ENCODE peak calls at places on chromosomes 12 and 14, in nine cellular contexts. Y, T, E, O, B, A, J, V and G are unnamed samples.
A peak's percentile ranks its signal among the peaks of the same experiment; 100 is the strongest.

GRCh38 chr14:63287661-63288483 is 30.9 kb downstream of the GPHB5 start:
- DNase-seq in Y (no peak), T (no peak), E (no peak), O (no peak), B (no peak), A (no peak), J (no peak), V (no peak), G (no peak)

GRCh38 chr14:50335389-50335788 is 23.3 kb downstream of the DMAC2L start:
- DNase-seq in Y (peak; percentile 89), T (peak; percentile 74), E (peak; percentile 82), O (no peak), B (peak; percentile 21), A (no peak), J (no peak), V (peak; percentile 59), G (no peak)

GRCh38 chr14:97943619-97944018 is 1146.4 kb downstream of the VRK1 start:
- DNase-seq in Y (no peak), T (no peak), E (no peak), O (no peak), B (no peak), A (no peak), J (no peak), V (no peak), G (no peak)

GRCh38 chr14:49879683-49880204 is 13.1 kb upstream of the ARF6 start:
- DNase-seq in Y (peak; percentile 63), T (no peak), E (peak; percentile 54), O (peak; percentile 63), B (no peak), A (no peak), J (no peak), V (no peak), G (peak; percentile 72)

GRCh38 chr12:118980407-118981014 is 830 bp upstream of the SRRM4 start:
- DNase-seq in Y (peak; percentile 82), T (no peak), E (no peak), O (no peak), B (no peak), A (no peak), J (no peak), V (peak; percentile 54), G (no peak)

GRCh38 chr14:39339003-39339402 is 93.2 kb downstream of the FBXO33 start:
- DNase-seq in Y (peak; percentile 76), T (no peak), E (no peak), O (no peak), B (no peak), A (no peak), J (no peak), V (no peak), G (no peak)

GRCh38 chr12:22530-23201 is 43.9 kb upstream of the IQSEC3 start:
- DNase-seq in Y (no peak), T (no peak), E (peak; percentile 6), O (no peak), B (no peak), A (peak; percentile 64), J (peak; percentile 60), V (no peak), G (peak; percentile 39)

GRCh38 chr12:52395761-52396434 is 10.2 kb downstream of the KRT82 start:
- DNase-seq in Y (peak; percentile 54), T (peak; percentile 62), E (peak; percentile 45), O (peak; percentile 57), B (no peak), A (no peak), J (peak; percentile 59), V (no peak), G (no peak)

GRCh38 chr12:55733021-55733555 is 4.3 kb upstream of the CD63 start:
- DNase-seq in Y (no peak), T (no peak), E (no peak), O (no peak), B (no peak), A (no peak), J (no peak), V (no peak), G (no peak)

GRCh38 chr12:20455001-20455706 is 86.8 kb downstream of the PDE3A start:
- DNase-seq in Y (no peak), T (no peak), E (no peak), O (no peak), B (no peak), A (no peak), J (no peak), V (no peak), G (no peak)

GRCh38 chr12:130074661-130075406 is 87.4 kb upstream of the FZD10 start:
- DNase-seq in Y (no peak), T (no peak), E (no peak), O (no peak), B (no peak), A (no peak), J (no peak), V (no peak), G (no peak)

GRCh38 chr12:130076752-130077151 is 85.5 kb upstream of the FZD10 start:
- DNase-seq in Y (no peak), T (no peak), E (no peak), O (no peak), B (no peak), A (no peak), J (no peak), V (no peak), G (no peak)

GRCh38 chr12:130075497-130076076 is 86.7 kb upstream of the FZD10 start:
- DNase-seq in Y (no peak), T (no peak), E (no peak), O (no peak), B (no peak), A (no peak), J (no peak), V (no peak), G (no peak)

GRCh38 chr12:130076126-130076525 is 86.1 kb upstream of the FZD10 start:
- DNase-seq in Y (no peak), T (no peak), E (no peak), O (no peak), B (no peak), A (no peak), J (no peak), V (no peak), G (no peak)

DNA sequence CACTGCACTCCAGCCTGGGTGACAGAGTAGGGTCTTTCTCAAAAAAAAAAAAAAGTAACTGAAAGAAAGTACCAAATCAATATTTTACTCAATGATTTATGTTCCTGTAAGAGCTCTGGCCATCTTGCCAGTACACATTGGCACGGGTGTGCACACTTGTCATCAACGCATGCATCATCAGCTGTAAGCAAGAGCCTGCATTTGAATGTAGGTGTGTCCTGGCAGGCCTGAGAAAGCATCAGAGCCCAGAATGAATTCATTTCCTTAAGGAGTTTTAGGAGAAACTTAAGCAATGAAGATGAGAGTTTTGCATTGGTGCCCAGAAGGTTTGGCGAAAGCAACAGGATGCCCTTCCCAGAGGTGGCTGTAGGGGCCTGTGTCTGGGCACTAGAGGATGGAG is 88.5 kb upstream of the FZD10 start:
- DNase-seq in Y (no peak), T (no peak), E (no peak), O (no peak), B (no peak), A (no peak), J (no peak), V (no peak), G (no peak)
- H3K9me3 ChIP-seq in Y (no peaks in the 10 kb centered on the region), T (no peaks in the 10 kb centered on the region), E (no peaks in the 10 kb centered on the region), O (peaks cover 37% of the 10 kb centered on the region), B (no peaks in the 10 kb centered on the region), A (peaks cover 4% of the 10 kb centered on the region), J (no peaks in the 10 kb centered on the region), V (no peaks in the 10 kb centered on the region), G (no peaks in the 10 kb centered on the region)

DNA sequence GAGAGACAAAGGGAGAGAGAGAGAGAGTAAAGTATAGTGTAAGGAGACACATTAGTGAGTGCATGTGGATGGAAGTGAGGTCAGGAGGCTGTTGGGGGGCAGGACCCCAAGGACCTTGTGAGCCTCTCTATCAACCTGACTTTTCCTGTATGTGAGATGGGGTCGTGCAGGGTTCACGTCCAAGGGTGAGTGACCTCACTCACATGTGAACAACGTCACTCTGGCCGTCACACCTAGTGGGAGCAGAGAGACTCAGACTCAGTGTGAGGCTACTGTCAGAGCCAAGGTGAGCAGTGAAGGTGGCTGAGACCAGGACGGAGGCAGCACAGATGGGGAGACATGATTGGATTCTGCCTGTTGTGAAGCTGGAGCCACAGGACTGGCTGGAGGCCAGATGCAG is 93.1 kb downstream of the LGMN start:
- DNase-seq in Y (no peak), T (no peak), E (no peak), O (no peak), B (no peak), A (no peak), J (no peak), V (no peak), G (no peak)
- H3K27ac ChIP-seq in Y (no peak overlapping the region), T (peak overlapping the region; percentile 6), E (peak overlapping the region; percentile 74), O (no peak overlapping the region), B (no peak overlapping the region), A (peak overlapping the region; percentile 95), J (peak overlapping the region; percentile 24), V (peak overlapping the region; percentile 19), G (no peak overlapping the region)

DNA sequence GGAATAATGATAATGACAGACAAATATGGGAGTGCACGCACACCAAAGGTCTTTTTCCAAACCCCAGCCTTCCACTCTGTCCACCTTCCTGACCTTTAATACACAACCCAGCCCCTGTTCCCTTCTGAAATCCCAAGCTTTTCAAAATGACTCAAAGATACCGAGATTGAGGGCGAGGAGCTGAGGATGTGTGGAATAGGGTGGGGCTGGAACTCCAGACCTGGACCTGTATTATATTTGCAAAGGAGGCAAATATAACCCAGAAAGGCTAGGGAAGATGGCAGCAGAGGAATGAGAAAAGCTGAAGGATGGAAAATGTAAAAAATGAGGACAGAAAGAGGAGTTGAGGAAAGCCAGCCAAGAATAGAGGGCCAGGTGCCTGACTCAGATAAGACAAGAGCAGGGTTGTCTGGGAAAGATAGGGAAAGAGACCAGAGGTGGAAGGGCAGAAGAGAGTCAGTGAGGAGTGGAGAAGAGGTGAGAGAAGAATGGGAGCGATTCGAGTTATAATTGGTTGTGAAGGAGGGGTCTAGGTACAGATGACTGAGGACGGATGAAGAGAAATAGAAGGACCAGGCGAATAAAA is 1.0 kb upstream of the PTMS start:
- DNase-seq in Y (peak; percentile 41), T (no peak), E (no peak), O (peak; percentile 24), B (no peak), A (no peak), J (no peak), V (no peak), G (no peak)
- H3K4me3 ChIP-seq in Y (peak overlapping the region; percentile 100), T (peak overlapping the region; percentile 72), E (no peak overlapping the region), O (peak overlapping the region; percentile 76), B (no peak overlapping the region), A (peak overlapping the region; percentile 100), J (peak overlapping the region; percentile 75), V (peak overlapping the region; percentile 83), G (no peak overlapping the region)

GRCh38 chr12:133061954-133062353 is 18.8 kb upstream of the ZNF140 start:
- DNase-seq in Y (no peak), T (no peak), E (no peak), O (no peak), B (no peak), A (no peak), J (no peak), V (no peak), G (no peak)

GRCh38 chr12:133058203-133059125 is 21.2 kb downstream of the ZNF84 start:
- DNase-seq in Y (no peak), T (no peak), E (no peak), O (peak; percentile 6), B (no peak), A (no peak), J (no peak), V (no peak), G (no peak)

DNA sequence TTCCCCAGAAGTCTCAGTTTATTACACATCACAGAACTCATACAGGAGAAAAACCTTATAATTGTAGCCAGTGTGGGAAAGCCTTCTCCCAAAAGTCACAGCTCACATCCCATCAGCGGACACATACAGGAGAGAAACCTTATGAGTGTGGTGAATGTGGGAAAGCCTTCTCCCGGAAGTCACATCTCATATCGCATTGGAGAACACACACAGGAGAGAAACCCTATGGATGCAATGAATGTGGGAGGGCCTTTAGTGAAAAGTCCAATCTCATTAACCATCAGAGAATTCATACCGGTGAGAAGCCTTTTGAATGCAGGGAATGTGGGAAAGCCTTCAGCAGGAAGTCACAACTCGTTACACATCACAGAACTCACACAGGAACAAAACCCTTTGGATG is 20.1 kb downstream of the ZNF84 start:
- DNase-seq in Y (no peak), T (no peak), E (no peak), O (no peak), B (no peak), A (no peak), J (no peak), V (no peak), G (no peak)
- H3K9me3 ChIP-seq in Y (peaks cover 97% of the 10 kb centered on the region), T (peaks cover 98% of the 10 kb centered on the region), E (peaks cover 10% of the 10 kb centered on the region), O (peaks cover 76% of the 10 kb centered on the region), B (peaks cover 69% of the 10 kb centered on the region), A (peaks cover 100% of the 10 kb centered on the region), J (peaks cover 99% of the 10 kb centered on the region), V (peaks cover 60% of the 10 kb centered on the region), G (peaks cover 74% of the 10 kb centered on the region)